ENCODE peak calls at places on chromosome 10, in four cellular contexts. Y is GM23338, S is fibroblast of lung, F is GM12878. O is an unnamed sample.

GRCh38 chr10:31549936-31550335 is 230.9 kb downstream of the ZEB1 start:
- DNase-seq in Y (no peak), S (no peak), F (no peak), O (no peak)

GRCh38 chr10:96511044-96511945 is 2.4 kb downstream of the TLL2 start:
- DNase-seq in Y (peak), S (no peak), F (no peak), O (peak)

GRCh38 chr10:78892383-78893191 is 176.2 kb upstream of the ZMIZ1 start:
- DNase-seq in Y (no peak), S (peak), F (no peak), O (no peak)

GRCh38 chr10:13074562-13075451 is 25.2 kb upstream of the OPTN start:
- DNase-seq in Y (peak), S (peak), F (no peak), O (peak)

GRCh38 chr10:600876-601275 is 88.6 kb downstream of the DIP2C start:
- DNase-seq in Y (no peak), S (peak), F (no peak), O (no peak)

GRCh38 chr10:126169899-126170298 is 218.4 kb downstream of the ADAM12 start:
- DNase-seq in Y (no peak), S (peak), F (no peak), O (no peak)

GRCh38 chr10:100009283-100009792 is 409 bp downstream of the DNMBP start:
- DNase-seq in Y (no peak), S (no peak), F (no peak), O (no peak)

GRCh38 chr10:61010863-61011262 is 66.9 kb upstream of the RHOBTB1 start:
- DNase-seq in Y (no peak), S (no peak), F (no peak), O (no peak)

GRCh38 chr10:95458014-95458413 is 103.2 kb downstream of the SORBS1 start:
- DNase-seq in Y (no peak), S (no peak), F (no peak), O (no peak)

GRCh38 chr10:79128923-79129305 is 60.1 kb downstream of the ZMIZ1 start:
- DNase-seq in Y (no peak), S (no peak), F (no peak), O (no peak)

GRCh38 chr10:52314007-52314821 is at the start of gene DKK1:
- DNase-seq in Y (peak), S (peak), F (no peak), O (peak)

GRCh38 chr10:35379226-35380137 is 43.2 kb downstream of the CCNY start:
- DNase-seq in Y (peak), S (peak), F (peak), O (no peak)

GRCh38 chr10:80596391-80597257 is 58.9 kb downstream of the SH2D4B start:
- DNase-seq in Y (peak), S (peak), F (no peak), O (peak)

GRCh38 chr10:113297226-113297625 is 255.6 kb upstream of the HABP2 start:
- DNase-seq in Y (no peak), S (peak), F (no peak), O (no peak)

GRCh38 chr10:113666682-113667252 is 2.9 kb upstream of the NRAP start:
- DNase-seq in Y (no peak), S (peak), F (no peak), O (no peak)

GRCh38 chr10:61289813-61290212 is 163.4 kb downstream of the TMEM26 start:
- DNase-seq in Y (no peak), S (no peak), F (no peak), O (no peak)

GRCh38 chr10:5291501-5292195 is 73.1 kb upstream of the UCN3 start:
- DNase-seq in Y (no peak), S (peak), F (no peak), O (peak)

GRCh38 chr10:74882831-74883230 is 56.4 kb downstream of the KAT6B start:
- DNase-seq in Y (no peak), S (peak), F (no peak), O (no peak)

GRCh38 chr10:129958686-129959543 is 5.2 kb downstream of the EBF3 start:
- DNase-seq in Y (peak), S (no peak), F (no peak), O (peak)
- TF ChIP-seq EZH2 in Y (peak), S (no peak), F (no peak), O (peak)

GRCh38 chr10:119775529-119775928 is 49.7 kb downstream of the INPP5F start:
- DNase-seq in Y (no peak), S (no peak), F (no peak), O (no peak)
- H3K4me3 ChIP-seq in Y (no peak), S (no peak), F (no peak), O (no peak)

GRCh38 chr10:8056378-8056777 is 1.9 kb downstream of the GATA3 start:
- DNase-seq in Y (no peak), S (no peak), F (no peak), O (peak)

GRCh38 chr10:8053446-8054242 is 844 bp upstream of the GATA3 start:
- DNase-seq in Y (peak), S (peak), F (no peak), O (peak)

GRCh38 chr10:8054243-8054497 is 318 bp upstream of the GATA3 start:
- DNase-seq in Y (no peak), S (peak), F (no peak), O (no peak)

GRCh38 chr10:8055420-8056349 is 1.2 kb downstream of the GATA3 start:
- DNase-seq in Y (peak), S (no peak), F (no peak), O (no peak)

DNA sequence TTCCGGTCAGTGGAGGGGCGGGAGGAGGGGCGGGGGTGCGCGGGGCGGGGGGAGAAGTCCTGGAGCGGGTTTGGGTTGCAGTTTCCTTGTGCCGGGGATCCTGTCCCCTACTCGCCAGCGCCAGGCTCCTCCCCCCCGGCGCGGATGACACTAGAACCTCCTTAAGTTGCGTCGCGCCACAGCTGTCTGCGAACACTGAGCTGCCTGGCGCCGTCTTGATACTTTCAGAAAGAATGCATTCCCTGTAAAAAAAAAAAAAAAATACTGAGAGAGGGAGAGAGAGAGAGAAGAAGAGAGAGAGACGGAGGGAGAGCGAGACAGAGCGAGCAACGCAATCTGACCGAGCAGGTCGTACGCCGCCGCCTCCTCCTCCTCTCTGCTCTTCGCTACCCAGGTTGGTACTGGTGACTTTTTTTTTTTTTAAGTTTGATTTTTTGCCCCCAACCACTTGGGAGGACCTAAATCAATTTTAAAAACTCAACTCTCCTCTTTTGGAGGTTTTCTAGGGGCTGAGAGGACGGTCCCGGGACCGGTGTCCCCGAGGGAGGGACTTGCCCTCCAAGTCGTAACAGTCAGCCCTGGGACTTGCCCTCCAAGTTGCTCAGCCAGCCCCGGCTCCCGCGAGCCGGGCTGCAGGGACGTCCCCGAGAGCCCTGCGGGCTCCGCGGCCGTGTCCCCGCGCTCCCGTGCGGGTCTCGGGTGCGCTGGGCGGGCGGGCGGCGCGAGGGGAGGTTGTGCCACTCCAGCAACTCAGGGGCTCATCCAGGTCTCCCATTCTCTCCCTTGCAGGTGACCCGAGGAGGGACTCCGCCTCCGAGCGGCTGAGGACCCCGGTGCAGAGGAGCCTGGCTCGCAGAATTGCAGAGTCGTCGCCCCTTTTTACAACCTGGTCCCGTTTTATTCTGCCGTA is at the start of gene GATA3:
- DNase-seq in Y (peak), S (peak), F (no peak), O (peak)
- TF ChIP-seq EZH2 in Y (peak), S (peak), F (no peak), O (no peak)

GRCh38 chr10:48466611-48467240 is 138.1 kb downstream of the ARHGAP22 start:
- DNase-seq in Y (peak), S (no peak), F (no peak), O (peak)

GRCh38 chr10:48463318-48464003 is 141.4 kb downstream of the ARHGAP22 start:
- DNase-seq in Y (no peak), S (no peak), F (no peak), O (peak)

GRCh38 chr10:48465860-48466521 is 138.9 kb downstream of the ARHGAP22 start:
- DNase-seq in Y (peak), S (no peak), F (no peak), O (no peak)

GRCh38 chr10:48464121-48464870 is 140.6 kb downstream of the ARHGAP22 start:
- DNase-seq in Y (no peak), S (no peak), F (no peak), O (no peak)

DNA sequence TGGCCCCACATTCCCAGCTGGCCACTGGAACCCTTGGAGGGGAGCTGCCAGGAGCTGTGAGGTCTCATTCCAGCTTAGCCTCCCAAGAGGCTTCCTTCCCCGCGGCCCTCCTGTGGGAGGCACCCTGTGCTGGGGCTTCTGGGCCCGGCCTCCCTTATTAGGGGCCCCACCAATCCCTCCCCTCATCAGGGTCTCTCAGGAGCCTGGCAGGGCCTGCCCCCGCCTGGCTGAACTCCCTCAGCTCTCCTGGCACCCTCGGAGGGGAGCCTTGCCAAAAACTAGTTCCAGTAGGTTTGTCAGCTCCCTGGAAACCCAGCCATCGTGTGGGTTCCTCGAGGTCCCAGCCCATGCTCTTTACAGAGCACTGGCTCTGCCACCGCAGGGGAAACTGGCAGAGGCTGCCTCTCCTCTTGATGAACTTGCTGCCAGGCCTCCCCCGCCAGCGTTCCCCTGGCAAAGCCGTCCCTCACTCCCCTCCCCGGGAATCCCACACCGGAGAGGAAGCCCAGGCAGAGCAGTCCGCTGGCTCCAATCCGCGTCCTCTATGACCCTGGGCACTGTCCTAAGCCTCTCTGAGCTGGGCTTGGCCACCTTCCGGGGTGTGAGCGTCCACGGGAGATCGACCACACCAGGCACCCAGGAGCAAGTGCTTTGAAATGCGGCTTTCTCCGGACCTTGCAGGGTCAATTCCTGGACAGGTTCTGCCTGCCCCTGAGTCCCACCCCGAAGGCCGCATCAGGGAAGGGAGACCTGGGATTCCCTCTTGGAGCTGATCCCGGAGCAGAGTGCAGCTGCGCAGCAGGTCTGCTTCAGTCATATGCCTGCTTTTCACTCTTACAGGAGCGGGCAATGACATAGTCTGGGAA is 139.8 kb downstream of the ARHGAP22 start:
- DNase-seq in Y (peak), S (no peak), F (no peak), O (peak)
- H3K4me3 ChIP-seq in Y (no peak), S (no peak), F (no peak), O (no peak)

GRCh38 chr10:26391701-26392695 is 46.1 kb upstream of the APBB1IP start:
- DNase-seq in Y (peak), S (no peak), F (no peak), O (peak)
- TF ChIP-seq EZH2 in Y (no peak), S (no peak), F (no peak), O (no peak)

DNA sequence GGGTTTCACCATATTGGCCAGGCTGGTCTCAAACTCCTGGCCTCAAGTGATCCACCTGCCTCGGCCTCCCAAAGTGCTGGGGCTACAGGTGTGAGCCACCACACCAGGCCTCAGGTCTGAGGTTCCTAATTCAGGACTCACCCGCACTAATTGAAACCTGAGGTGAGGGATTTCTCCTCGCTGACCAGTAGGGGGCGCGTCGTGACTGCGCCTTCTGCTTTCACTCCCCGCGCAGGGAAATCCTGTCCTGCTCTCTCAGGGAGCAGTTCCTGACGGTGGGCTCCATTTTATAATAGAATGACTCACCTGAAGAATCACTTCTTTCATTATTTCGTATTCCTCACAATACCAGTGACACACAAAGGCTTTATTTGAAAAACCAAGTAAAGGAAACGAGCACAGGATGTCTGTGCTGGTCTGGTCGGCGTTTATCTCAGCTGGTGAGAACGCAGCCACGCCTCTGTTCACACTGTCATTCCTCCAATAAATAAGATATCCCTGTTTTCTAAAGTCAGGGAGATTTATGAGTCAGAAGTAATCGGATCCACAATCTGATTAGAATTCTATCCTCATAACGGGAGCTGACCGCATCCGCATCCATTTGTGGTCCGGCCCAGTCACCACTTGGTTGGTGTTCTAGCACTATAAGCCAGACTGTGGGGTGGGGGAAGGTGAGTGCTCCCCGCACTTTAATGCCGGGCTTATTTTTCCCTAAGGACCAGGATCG is 35.4 kb downstream of the BAG3 start:
- DNase-seq in Y (peak), S (peak), F (no peak), O (peak)
- H3K4me3 ChIP-seq in Y (peak), S (no peak), F (no peak), O (peak)

DNA sequence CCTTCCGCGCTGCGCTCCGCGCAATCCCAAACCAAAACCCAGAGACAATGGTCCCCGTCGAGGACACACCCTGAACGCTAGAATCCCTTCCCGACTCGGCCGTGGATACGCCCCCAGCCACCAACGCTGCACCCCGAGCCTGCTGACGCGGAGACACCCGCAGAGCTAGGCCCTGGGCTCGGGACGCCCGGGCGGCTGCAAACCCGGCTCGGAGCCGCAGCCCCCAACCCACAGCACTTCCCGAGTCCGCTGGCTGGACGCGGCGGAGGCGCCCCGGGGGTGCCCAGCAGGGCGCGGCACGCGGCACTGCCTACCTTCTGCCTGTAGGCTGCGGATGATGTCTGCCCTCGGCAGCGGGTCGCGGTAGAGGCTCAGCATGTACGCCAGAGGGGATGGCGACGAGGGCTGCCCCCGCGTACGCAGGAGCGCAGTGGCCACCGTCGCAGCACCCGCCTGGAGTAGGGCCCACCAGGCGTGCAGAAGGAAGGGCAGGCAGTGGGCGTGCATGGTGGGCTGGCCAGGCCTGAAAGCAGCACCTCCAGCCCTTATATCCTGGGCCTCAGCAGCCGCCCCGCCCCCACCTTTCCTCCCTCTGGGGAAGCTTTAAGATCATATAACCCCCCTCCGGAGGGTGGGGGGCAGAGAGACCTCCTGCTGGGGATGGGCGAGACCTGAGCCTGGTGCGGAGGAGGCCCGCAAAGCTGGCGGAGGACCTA is at the start of gene NODAL:
- DNase-seq in Y (peak), S (no peak), F (no peak), O (peak)
- TF ChIP-seq EZH2 in Y (peak), S (no peak), F (no peak), O (peak)

DNA sequence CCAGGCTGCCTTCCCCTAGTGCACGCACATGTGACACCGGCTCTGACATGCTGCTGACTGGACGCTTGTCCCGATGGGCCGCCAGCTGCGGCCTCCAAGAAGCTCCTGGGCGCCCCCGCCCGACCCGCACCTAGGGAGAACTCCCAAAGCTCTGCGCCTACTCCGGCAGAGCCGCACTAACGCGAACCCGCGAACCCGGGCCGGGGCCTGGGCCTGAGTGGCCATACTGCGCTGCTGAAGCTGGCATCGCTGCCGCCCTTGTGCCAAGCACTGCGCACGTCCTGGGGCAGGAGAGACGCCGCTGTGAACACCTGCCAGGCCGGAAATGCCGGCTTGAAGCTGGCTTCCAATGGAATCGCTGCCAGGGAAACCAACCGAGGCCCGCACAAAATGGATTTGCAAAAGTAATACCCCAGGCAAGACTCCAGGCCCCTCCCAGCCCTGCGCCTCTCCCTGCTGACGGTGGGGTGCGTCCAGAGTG is 85.1 kb downstream of the WASHC2A start:
- DNase-seq in Y (peak), S (no peak), F (no peak), O (peak)
- H3K4me3 ChIP-seq in Y (peak), S (peak), F (no peak), O (no peak)